ENCODE peak calls at places on chromosomes 5 and 9, in five cellular contexts. S is heart left ventricle; D is CD8-positive, alpha-beta T cell; K is left ventricle myocardium inferior; Q is endodermal cell. M is an unnamed sample. For H3K9me3, the result is how much of the 10 kb centered on the place peaks cover.

GRCh38 chr5:175045820-175046219 is 321.4 kb downstream of the MSX2 start:
- DNase-seq in S (no peak), D (no peak), K (no peak), Q (no peak), M (no peak)

GRCh38 chr5:91384671-91385430 is 1.7 kb upstream of the ARRDC3 start:
- DNase-seq in S (no peak), D (no peak), K (no peak), Q (peak), M (peak)

GRCh38 chr9:124108216-124108615 is 96.6 kb downstream of the LHX2 start:
- DNase-seq in S (no peak), D (no peak), K (no peak), Q (no peak), M (no peak)

GRCh38 chr5:90408571-90409317 is 812 bp downstream of the CETN3 start:
- DNase-seq in S (no peak), D (no peak), K (no peak), Q (peak), M (no peak)

GRCh38 chr5:113282470-113282869 is 152.3 kb downstream of the TSSK1B start:
- DNase-seq in S (no peak), D (no peak), K (no peak), Q (no peak), M (no peak)

GRCh38 chr9:105114956-105115728 is 129.3 kb upstream of the SLC44A1 start:
- DNase-seq in S (peak), D (no peak), K (peak), Q (no peak), M (no peak)

GRCh38 chr9:107586493-107586892 is 96.9 kb upstream of the KLF4 start:
- DNase-seq in S (no peak), D (no peak), K (no peak), Q (no peak), M (no peak)

GRCh38 chr5:144368556-144368955 is 197.9 kb downstream of the KCTD16 start:
- DNase-seq in S (no peak), D (no peak), K (no peak), Q (no peak), M (no peak)

GRCh38 chr5:10459080-10460055 is 17.7 kb downstream of the ROPN1L start:
- DNase-seq in S (no peak), D (no peak), K (no peak), Q (peak), M (no peak)

GRCh38 chr9:16325966-16326365 is 544.5 kb downstream of the BNC2 start:
- DNase-seq in S (no peak), D (no peak), K (no peak), Q (no peak), M (no peak)

GRCh38 chr5:125004009-125004408 is 257.6 kb upstream of the ZNF608 start:
- DNase-seq in S (no peak), D (no peak), K (no peak), Q (no peak), M (no peak)

GRCh38 chr9:116592926-116593325 is 94.2 kb upstream of the TRIM32 start:
- DNase-seq in S (no peak), D (no peak), K (no peak), Q (no peak), M (no peak)

GRCh38 chr9:116587919-116588318 is 99.2 kb upstream of the TRIM32 start:
- DNase-seq in S (no peak), D (no peak), K (no peak), Q (no peak), M (no peak)

GRCh38 chr9:116585204-116585603 is 101.9 kb upstream of the TRIM32 start:
- DNase-seq in S (no peak), D (no peak), K (no peak), Q (no peak), M (no peak)

GRCh38 chr9:116585896-116586295 is 101.2 kb upstream of the TRIM32 start:
- DNase-seq in S (no peak), D (no peak), K (no peak), Q (no peak), M (no peak)

GRCh38 chr9:116589392-116590354 is 97.4 kb upstream of the TRIM32 start:
- DNase-seq in S (no peak), D (no peak), K (no peak), Q (peak), M (no peak)
- TF ChIP-seq CTCF in S (no peak), D (peak), K (peak), Q (peak), M (peak)

GRCh38 chr5:3893975-3894374 is 298.3 kb downstream of the IRX1 start:
- DNase-seq in S (no peak), D (no peak), K (no peak), Q (peak), M (no peak)
- H3K9me3 ChIP-seq in S (under half), D (under half), K (under half), Q (under half), M (under half)

GRCh38 chr5:141641634-141642278 is 5.0 kb downstream of the RELL2 start:
- DNase-seq in S (no peak), D (no peak), K (no peak), Q (no peak), M (no peak)
- TF ChIP-seq CTCF in S (no peak), D (no peak), K (no peak), Q (peak), M (no peak)

DNA sequence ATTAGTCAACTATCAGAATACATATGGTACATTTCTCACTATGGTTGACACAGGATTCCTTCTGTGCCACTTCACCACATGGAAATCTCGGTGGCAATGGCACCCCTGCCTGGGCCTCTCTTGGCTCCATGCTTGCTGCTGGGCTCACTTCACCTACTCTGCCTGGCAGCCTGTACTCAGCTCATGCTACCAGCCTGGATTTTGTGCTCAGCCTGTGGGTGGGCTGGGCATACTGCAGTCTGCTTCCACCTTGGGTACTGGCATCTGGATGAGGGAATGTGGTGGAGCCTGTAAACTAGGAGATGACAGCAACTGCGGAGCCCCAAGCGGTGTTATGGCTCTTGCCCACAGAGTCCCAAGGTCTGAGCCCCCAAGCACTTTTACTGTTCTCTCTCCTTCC is 604.1 kb downstream of the MTRR start:
- DNase-seq in S (no peak), D (no peak), K (no peak), Q (no peak), M (no peak)
- H3K9me3 ChIP-seq in S (under half), D (under half), K (under half), Q (half or more), M (under half)

GRCh38 chr5:78482948-78483347 is 122.5 kb downstream of the SCAMP1 start:
- DNase-seq in S (no peak), D (no peak), K (no peak), Q (no peak), M (no peak)
- TF ChIP-seq CTCF in S (no peak), D (no peak), K (no peak), Q (no peak), M (no peak)

M was measured in uterus.